ENCODE peak calls at places on chromosomes 16 and 17, in seven cellular contexts. One of them, this sample, is unnamed.
A peak's percentile ranks its signal among the peaks of the same experiment; 100 is the strongest.

GRCh38 chr17:4560837-4561241 is 462 bp upstream of the GGT6 start:
- DNase-seq in IMR-90: no peak
- DNase-seq in neuronal stem cell: no peak
- DNase-seq in H9: peak; percentile 74
- DNase-seq in mesenchymal stem cell: no peak
- DNase-seq in H1: no peak
- DNase-seq in trophoblast cell: no peak
- DNase-seq in this sample: peak; percentile 35

GRCh38 chr16:28587386-28587785 is 9.5 kb downstream of the SULT1A2 start:
- DNase-seq in IMR-90: no peak
- DNase-seq in neuronal stem cell: no peak
- DNase-seq in H9: no peak
- DNase-seq in mesenchymal stem cell: no peak
- DNase-seq in H1: no peak
- DNase-seq in trophoblast cell: peak; percentile 67
- DNase-seq in this sample: no peak

GRCh38 chr17:72682597-72682996 is 409.9 kb downstream of the SLC39A11 start:
- DNase-seq in IMR-90: peak; percentile 80
- DNase-seq in neuronal stem cell: no peak
- DNase-seq in H9: no peak
- DNase-seq in mesenchymal stem cell: peak; percentile 68
- DNase-seq in H1: no peak
- DNase-seq in trophoblast cell: no peak
- DNase-seq in this sample: no peak

GRCh38 chr16:3728424-3729160 is 11.3 kb upstream of the TRAP1 start:
- DNase-seq in IMR-90: no peak
- DNase-seq in neuronal stem cell: no peak
- DNase-seq in H9: no peak
- DNase-seq in mesenchymal stem cell: no peak
- DNase-seq in H1: no peak
- DNase-seq in trophoblast cell: no peak
- DNase-seq in this sample: no peak

GRCh38 chr16:17313085-17313611 is 157.6 kb downstream of the XYLT1 start:
- DNase-seq in IMR-90: peak; percentile 28
- DNase-seq in neuronal stem cell: no peak
- DNase-seq in H9: no peak
- DNase-seq in mesenchymal stem cell: no peak
- DNase-seq in H1: no peak
- DNase-seq in trophoblast cell: no peak
- DNase-seq in this sample: no peak

GRCh38 chr17:30396129-30396528 is 17.4 kb downstream of the CPD start:
- DNase-seq in IMR-90: no peak
- DNase-seq in neuronal stem cell: no peak
- DNase-seq in H9: no peak
- DNase-seq in mesenchymal stem cell: no peak
- DNase-seq in H1: no peak
- DNase-seq in trophoblast cell: no peak
- DNase-seq in this sample: no peak

GRCh38 chr17:28953444-28954118 is 2.3 kb upstream of the PHF12 start:
- DNase-seq in IMR-90: peak; percentile 45
- DNase-seq in neuronal stem cell: peak; percentile 83
- DNase-seq in H9: peak; percentile 96
- DNase-seq in mesenchymal stem cell: peak; percentile 64
- DNase-seq in H1: peak; percentile 92
- DNase-seq in trophoblast cell: no peak
- DNase-seq in this sample: peak; percentile 94

GRCh38 chr17:4307179-4307930 is 43.6 kb upstream of the ANKFY1 start:
- DNase-seq in IMR-90: no peak
- DNase-seq in neuronal stem cell: no peak
- DNase-seq in H9: peak; percentile 67
- DNase-seq in mesenchymal stem cell: no peak
- DNase-seq in H1: no peak
- DNase-seq in trophoblast cell: no peak
- DNase-seq in this sample: no peak

GRCh38 chr17:63973930-63974593 is 1.3 kb upstream of the SCN4A start:
- DNase-seq in IMR-90: peak; percentile 21
- DNase-seq in neuronal stem cell: no peak
- DNase-seq in H9: no peak
- DNase-seq in mesenchymal stem cell: no peak
- DNase-seq in H1: no peak
- DNase-seq in trophoblast cell: no peak
- DNase-seq in this sample: no peak

GRCh38 chr16:89623511-89624232 is 10.2 kb downstream of the DPEP1 start:
- DNase-seq in IMR-90: no peak
- DNase-seq in neuronal stem cell: no peak
- DNase-seq in H9: no peak
- DNase-seq in mesenchymal stem cell: no peak
- DNase-seq in H1: no peak
- DNase-seq in trophoblast cell: peak; percentile 53
- DNase-seq in this sample: no peak

GRCh38 chr16:89697161-89697615 is 4.3 kb downstream of the SPATA2L start:
- DNase-seq in IMR-90: no peak
- DNase-seq in neuronal stem cell: no peak
- DNase-seq in H9: no peak
- DNase-seq in mesenchymal stem cell: no peak
- DNase-seq in H1: no peak
- DNase-seq in trophoblast cell: no peak
- DNase-seq in this sample: no peak

DNA sequence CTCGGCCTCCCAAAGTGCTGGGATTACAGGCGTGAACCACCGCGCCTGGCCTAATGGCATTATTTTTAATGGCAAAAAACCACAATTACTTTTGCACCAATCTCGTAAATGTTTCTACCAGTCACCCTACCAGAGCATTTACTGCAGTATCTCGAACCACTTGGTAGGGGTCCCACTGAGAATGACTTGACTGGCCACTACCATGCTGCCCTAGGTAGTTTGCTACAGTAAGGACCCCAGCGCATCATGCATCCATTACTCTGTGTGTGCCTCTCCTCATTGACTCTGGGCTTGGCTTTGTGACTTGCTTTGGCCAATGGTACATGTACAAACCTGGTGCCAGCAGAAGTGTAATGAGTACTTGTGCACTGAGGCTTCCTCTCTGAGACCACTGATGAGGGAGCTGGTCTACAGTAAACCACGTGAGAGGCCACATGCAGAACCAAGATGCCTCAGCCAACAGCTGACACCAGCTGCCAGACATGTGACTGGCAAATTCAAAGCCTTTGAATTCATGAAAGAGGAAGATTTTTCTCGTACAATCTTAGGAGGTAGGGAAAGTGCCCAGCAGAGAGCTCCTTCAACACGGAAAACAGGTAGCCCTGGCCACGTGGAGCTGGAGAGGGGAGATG is 421.7 kb upstream of the C16orf82 start:
- DNase-seq in IMR-90: no peak
- DNase-seq in neuronal stem cell: no peak
- DNase-seq in H9: no peak
- DNase-seq in mesenchymal stem cell: no peak
- DNase-seq in H1: no peak
- DNase-seq in trophoblast cell: no peak
- DNase-seq in this sample: no peak
- H4K8ac ChIP-seq in IMR-90: no peak overlapping the region
- H4K8ac ChIP-seq in neuronal stem cell: no peak overlapping the region
- H4K8ac ChIP-seq in H9: no peak overlapping the region
- H4K8ac ChIP-seq in mesenchymal stem cell: no peak overlapping the region
- H4K8ac ChIP-seq in H1: no peak overlapping the region
- H4K8ac ChIP-seq in trophoblast cell: no peak overlapping the region
- H4K8ac ChIP-seq in this sample: no peak overlapping the region

GRCh38 chr17:62631086-62631935 is 3.8 kb downstream of the MRC2 start:
- DNase-seq in IMR-90: no peak
- DNase-seq in neuronal stem cell: no peak
- DNase-seq in H9: no peak
- DNase-seq in mesenchymal stem cell: no peak
- DNase-seq in H1: no peak
- DNase-seq in trophoblast cell: no peak
- DNase-seq in this sample: no peak
- H2AK5ac ChIP-seq in IMR-90: peak overlapping the region; percentile 12
- H2AK5ac ChIP-seq in neuronal stem cell: peak overlapping the region; percentile 11
- H2AK5ac ChIP-seq in H9: no peak overlapping the region
- H2AK5ac ChIP-seq in mesenchymal stem cell: no peak overlapping the region
- H2AK5ac ChIP-seq in H1: peak overlapping the region; percentile 91
- H2AK5ac ChIP-seq in trophoblast cell: no peak overlapping the region
- H2AK5ac ChIP-seq in this sample: no peak overlapping the region

DNA sequence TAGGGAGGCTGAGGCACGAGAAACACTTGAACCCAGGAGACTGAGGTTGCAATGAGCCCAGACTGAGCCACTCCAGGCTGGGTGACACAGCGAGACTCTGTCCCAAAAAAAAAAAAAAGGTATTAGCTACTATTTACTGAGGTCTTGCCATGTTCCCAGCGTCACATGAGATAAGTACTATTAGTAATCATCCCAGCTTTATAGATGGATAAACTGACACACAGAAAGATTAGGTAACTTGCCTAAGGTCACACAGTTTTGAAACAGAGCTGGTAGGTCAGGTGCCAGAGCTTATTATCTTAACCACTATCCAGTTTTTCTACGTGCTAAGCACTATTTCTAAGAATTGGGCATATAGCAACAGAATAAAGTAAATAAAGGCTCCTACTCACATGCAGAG is 51.6 kb downstream of the TEX14 start:
- DNase-seq in IMR-90: no peak
- DNase-seq in neuronal stem cell: no peak
- DNase-seq in H9: no peak
- DNase-seq in mesenchymal stem cell: no peak
- DNase-seq in H1: no peak
- DNase-seq in trophoblast cell: no peak
- DNase-seq in this sample: no peak
- H2BK120ac ChIP-seq in IMR-90: no peak overlapping the region
- H2BK120ac ChIP-seq in neuronal stem cell: no peak overlapping the region
- H2BK120ac ChIP-seq in H9: no peak overlapping the region
- H2BK120ac ChIP-seq in mesenchymal stem cell: no peak overlapping the region
- H2BK120ac ChIP-seq in H1: no peak overlapping the region
- H2BK120ac ChIP-seq in trophoblast cell: no peak overlapping the region
- H2BK120ac ChIP-seq in this sample: no peak overlapping the region

DNA sequence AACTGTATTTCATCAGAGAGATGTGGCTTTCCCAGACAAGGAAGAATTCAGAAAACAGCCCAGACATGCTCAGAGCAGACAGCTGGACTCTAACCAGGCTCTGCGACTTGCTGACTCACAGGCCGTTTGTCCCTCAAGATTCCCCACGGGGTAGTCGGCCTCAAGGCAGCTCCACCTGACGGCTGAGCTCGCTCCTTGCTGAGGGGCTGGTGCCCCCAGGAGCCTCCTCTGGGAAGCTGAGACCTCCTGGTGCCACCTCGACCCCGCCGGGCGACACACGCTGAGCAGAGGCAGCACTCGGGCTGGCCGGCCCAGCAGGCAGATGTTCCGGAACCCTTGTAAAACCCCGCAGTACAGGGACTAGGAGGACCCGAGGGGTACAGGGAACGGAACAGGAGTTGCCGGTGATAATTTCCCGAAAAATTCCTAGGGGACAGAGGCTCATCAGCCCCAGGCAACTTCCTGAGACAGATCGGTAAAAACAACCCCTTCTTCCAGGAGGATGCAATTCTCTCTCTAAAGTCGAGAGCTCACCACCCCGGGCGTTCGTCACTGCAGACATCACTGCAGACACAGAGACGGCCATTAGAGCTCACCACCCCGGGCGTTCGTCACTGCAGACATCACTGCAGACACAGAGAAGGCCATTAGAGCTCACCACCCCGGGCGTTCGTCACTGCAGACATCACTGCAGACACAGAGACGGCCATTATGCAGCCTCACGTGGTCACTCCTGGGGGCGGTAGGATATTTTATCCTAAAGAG is 19.9 kb downstream of the RPH3AL start:
- DNase-seq in IMR-90: peak; percentile 35
- DNase-seq in neuronal stem cell: no peak
- DNase-seq in H9: peak; percentile 36
- DNase-seq in mesenchymal stem cell: peak; percentile 88
- DNase-seq in H1: no peak
- DNase-seq in trophoblast cell: no peak
- DNase-seq in this sample: peak; percentile 62
- H4K8ac ChIP-seq in IMR-90: no peak overlapping the region
- H4K8ac ChIP-seq in neuronal stem cell: peak overlapping the region; percentile 50
- H4K8ac ChIP-seq in H9: no peak overlapping the region
- H4K8ac ChIP-seq in mesenchymal stem cell: peak overlapping the region; percentile 83
- H4K8ac ChIP-seq in H1: peak overlapping the region; percentile 58
- H4K8ac ChIP-seq in trophoblast cell: peak overlapping the region; percentile 89
- H4K8ac ChIP-seq in this sample: no peak overlapping the region

GRCh38 chr17:35063514-35064223 is at the start of gene RFFL:
- DNase-seq in IMR-90: peak; percentile 99
- DNase-seq in neuronal stem cell: peak; percentile 58
- DNase-seq in H9: peak; percentile 94
- DNase-seq in mesenchymal stem cell: peak; percentile 99
- DNase-seq in H1: peak; percentile 75
- DNase-seq in trophoblast cell: peak; percentile 96
- DNase-seq in this sample: peak; percentile 99

GRCh38 chr17:35068249-35068648 is 4.7 kb upstream of the RFFL start:
- DNase-seq in IMR-90: no peak
- DNase-seq in neuronal stem cell: no peak
- DNase-seq in H9: no peak
- DNase-seq in mesenchymal stem cell: no peak
- DNase-seq in H1: no peak
- DNase-seq in trophoblast cell: no peak
- DNase-seq in this sample: no peak

GRCh38 chr17:35069311-35069710 is 5.8 kb upstream of the RFFL start:
- DNase-seq in IMR-90: peak; percentile 66
- DNase-seq in neuronal stem cell: no peak
- DNase-seq in H9: no peak
- DNase-seq in mesenchymal stem cell: peak; percentile 36
- DNase-seq in H1: no peak
- DNase-seq in trophoblast cell: no peak
- DNase-seq in this sample: no peak

GRCh38 chr17:35062284-35062683 is 1.2 kb downstream of the RFFL start:
- DNase-seq in IMR-90: no peak
- DNase-seq in neuronal stem cell: no peak
- DNase-seq in H9: no peak
- DNase-seq in mesenchymal stem cell: no peak
- DNase-seq in H1: no peak
- DNase-seq in trophoblast cell: no peak
- DNase-seq in this sample: no peak

DNA sequence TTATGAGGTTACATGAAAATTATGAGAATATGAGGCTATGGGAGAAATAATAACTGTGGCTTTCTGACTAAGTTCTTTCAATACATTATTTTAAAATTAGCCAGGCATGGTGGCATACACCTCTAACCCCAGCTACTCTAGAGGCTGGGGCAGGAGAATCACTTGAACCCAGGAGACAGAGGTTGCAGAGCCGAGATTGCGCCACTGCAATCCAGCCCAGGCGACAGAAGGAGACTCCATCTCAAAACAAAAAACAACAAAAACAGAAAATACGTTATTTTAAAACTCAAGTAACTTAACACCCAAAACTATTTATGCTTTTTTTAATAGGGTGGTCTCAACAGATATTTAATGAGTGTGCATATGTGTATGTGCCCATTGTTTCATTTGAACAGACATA is 2.4 kb upstream of the RFFL start:
- DNase-seq in IMR-90: no peak
- DNase-seq in neuronal stem cell: no peak
- DNase-seq in H9: no peak
- DNase-seq in mesenchymal stem cell: no peak
- DNase-seq in H1: no peak
- DNase-seq in trophoblast cell: no peak
- DNase-seq in this sample: no peak
- H2AK5ac ChIP-seq in IMR-90: no peak overlapping the region
- H2AK5ac ChIP-seq in neuronal stem cell: no peak overlapping the region
- H2AK5ac ChIP-seq in H9: no peak overlapping the region
- H2AK5ac ChIP-seq in mesenchymal stem cell: peak overlapping the region; percentile 90
- H2AK5ac ChIP-seq in H1: no peak overlapping the region
- H2AK5ac ChIP-seq in trophoblast cell: no peak overlapping the region
- H2AK5ac ChIP-seq in this sample: no peak overlapping the region